ENCODE peak calls at places on chromosomes 11 and 22, in seven cellular contexts. D, R, H, F, T, N and O are unnamed samples.

GRCh38 chr11:69799582-69799981 is 19.6 kb downstream of the FGF3 start:
- DNase-seq in D (no peak), R (no peak), H (peak; percentile 7), F (no peak), T (no peak), N (no peak), O (no peak)

GRCh38 chr11:1547467-1548098 is 24.5 kb downstream of the DUSP8 start:
- DNase-seq in D (no peak), R (no peak), H (no peak), F (no peak), T (no peak), N (no peak), O (no peak)

GRCh38 chr11:93288079-93288478 is 42.5 kb upstream of the DEUP1 start:
- DNase-seq in D (no peak), R (no peak), H (no peak), F (no peak), T (no peak), N (no peak), O (no peak)

GRCh38 chr22:19060356-19061009 is 61.7 kb downstream of the DGCR2 start:
- DNase-seq in D (no peak), R (no peak), H (no peak), F (peak; percentile 12), T (peak; percentile 20), N (peak; percentile 53), O (peak; percentile 43)

GRCh38 chr22:26170795-26171194 is 1.5 kb downstream of the SEZ6L start:
- DNase-seq in D (no peak), R (no peak), H (no peak), F (peak; percentile 48), T (no peak), N (no peak), O (no peak)

GRCh38 chr11:63146586-63146985 is 2.6 kb upstream of the SLC22A24 start:
- DNase-seq in D (no peak), R (no peak), H (no peak), F (no peak), T (no peak), N (no peak), O (no peak)

GRCh38 chr11:13333456-13333957 is 55.9 kb downstream of the BMAL1 start:
- DNase-seq in D (peak; percentile 81), R (peak; percentile 44), H (peak; percentile 88), F (no peak), T (no peak), N (no peak), O (no peak)

GRCh38 chr11:72831521-72832300 is 17.5 kb downstream of the ATG16L2 start:
- DNase-seq in D (peak; percentile 38), R (no peak), H (peak; percentile 66), F (peak; percentile 61), T (no peak), N (peak; percentile 94), O (peak; percentile 83)

GRCh38 chr22:39176067-39176621 is 23.7 kb upstream of the CBX7 start:
- DNase-seq in D (no peak), R (no peak), H (peak; percentile 31), F (no peak), T (no peak), N (peak; percentile 87), O (peak; percentile 55)

GRCh38 chr11:121661796-121662508 is 209.2 kb upstream of the SORL1-AS1 start:
- DNase-seq in D (no peak), R (no peak), H (no peak), F (no peak), T (peak; percentile 65), N (no peak), O (no peak)

GRCh38 chr11:102120006-102120405 is 9.8 kb downstream of the YAP1 start:
- DNase-seq in D (no peak), R (no peak), H (no peak), F (no peak), T (no peak), N (no peak), O (no peak)

GRCh38 chr11:34972892-34973291 is 56.5 kb downstream of the PDHX start:
- DNase-seq in D (no peak), R (no peak), H (no peak), F (no peak), T (peak; percentile 61), N (no peak), O (no peak)

GRCh38 chr11:17725174-17725573 is 5.8 kb downstream of the MYOD1 start:
- DNase-seq in D (no peak), R (no peak), H (no peak), F (no peak), T (no peak), N (no peak), O (no peak)

GRCh38 chr11:10149553-10149952 is 144.5 kb downstream of the SBF2 start:
- DNase-seq in D (no peak), R (no peak), H (no peak), F (no peak), T (no peak), N (no peak), O (no peak)

GRCh38 chr11:73974611-73975478 is 7.8 kb downstream of the UCP2 start:
- DNase-seq in D (no peak), R (peak; percentile 38), H (no peak), F (no peak), T (no peak), N (no peak), O (no peak)

GRCh38 chr11:90243534-90243933 is 20.7 kb upstream of the CHORDC1 start:
- DNase-seq in D (no peak), R (no peak), H (no peak), F (no peak), T (no peak), N (no peak), O (no peak)

GRCh38 chr22:48943567-48944432 is 883.9 kb downstream of the BRD1 start:
- DNase-seq in D (no peak), R (no peak), H (no peak), F (no peak), T (no peak), N (peak; percentile 8), O (peak; percentile 57)

GRCh38 chr11:131591051-131591461 is 220.6 kb downstream of the NTM start:
- DNase-seq in D (no peak), R (no peak), H (no peak), F (no peak), T (no peak), N (no peak), O (no peak)

GRCh38 chr11:134466035-134466908 is 54.2 kb upstream of the B3GAT1 start:
- DNase-seq in D (no peak), R (no peak), H (no peak), F (no peak), T (no peak), N (no peak), O (no peak)